ENCODE peak calls at places on chromosomes 12 and 14, in four cellular contexts. Z, M, O and A are unnamed samples. For H3K36me3, the result is how much of the 10 kb centered on the place peaks cover.

GRCh38 chr12:123164710-123165261 is 13.9 kb upstream of the PITPNM2 start:
- DNase-seq in M (no peak), O (no peak), Z (no peak), A (no peak)

GRCh38 chr12:13178568-13179158 is 17.9 kb upstream of the EMP1 start:
- DNase-seq in O (no peak), M (no peak), Z (no peak), A (no peak)

GRCh38 chr14:105842105-105842504 is 315.7 kb downstream of the TMEM121 start:
- DNase-seq in Z (no peak), O (no peak), M (no peak), A (no peak)

GRCh38 chr14:105665247-105665950 is 139.0 kb downstream of the TMEM121 start:
- DNase-seq in M (no peak), Z (no peak), O (no peak), A (no peak)

GRCh38 chr14:29668201-29668600 is 259.4 kb downstream of the PRKD1 start:
- DNase-seq in M (peak), O (no peak), Z (no peak), A (no peak)

GRCh38 chr12:53289891-53290290 is 5.5 kb upstream of the PFDN5 start:
- DNase-seq in M (peak), Z (no peak), O (no peak), A (peak)

GRCh38 chr12:22321620-22322019 is 12.9 kb downstream of the ST8SIA1 start:
- DNase-seq in M (peak), Z (no peak), O (no peak), A (peak)

GRCh38 chr12:70989232-70989631 is 68.7 kb upstream of the PTPRR start:
- DNase-seq in M (no peak), Z (no peak), O (no peak), A (no peak)

GRCh38 chr12:118013283-118013682 is 3.2 kb upstream of the RFC5 start:
- DNase-seq in O (no peak), M (no peak), Z (no peak), A (no peak)

GRCh38 chr14:66295386-66295785 is 190.8 kb upstream of the CCDC196 start:
- DNase-seq in Z (no peak), M (no peak), O (no peak), A (no peak)

GRCh38 chr12:90978117-90978770 is 23.3 kb upstream of the CCER1 start:
- DNase-seq in O (peak), Z (peak), M (peak), A (peak)

GRCh38 chr12:123929869-123930583 is 42.6 kb downstream of the CCDC92 start:
- DNase-seq in O (no peak), Z (no peak), M (no peak), A (no peak)

GRCh38 chr14:73231874-73232851 is 5.1 kb upstream of the PAPLN start:
- DNase-seq in M (no peak), O (peak), Z (peak), A (peak)

GRCh38 chr14:77482422-77482821 is 16.2 kb downstream of the ISM2 start:
- DNase-seq in Z (no peak), O (no peak), M (no peak), A (no peak)

GRCh38 chr12:114668905-114669304 is 15.1 kb downstream of the TBX3 start:
- DNase-seq in Z (peak), M (no peak), O (peak), A (peak)

GRCh38 chr14:94680498-94681288 is 68.5 kb downstream of the SERPINA3 start:
- DNase-seq in M (no peak), O (no peak), Z (no peak), A (no peak)

GRCh38 chr14:104894331-104895206 is 29.5 kb downstream of the CEP170B start:
- DNase-seq in M (no peak), O (peak), Z (peak), A (no peak)

GRCh38 chr14:32495435-32495734 is 166.3 kb downstream of the AKAP6 start:
- DNase-seq in Z (no peak), M (no peak), O (no peak), A (no peak)

GRCh38 chr12:105910030-105910429 is 228.7 kb downstream of the NUAK1 start:
- DNase-seq in O (no peak), Z (no peak), M (peak), A (no peak)

GRCh38 chr14:30874120-30874998 is at the start of gene COCH:
- DNase-seq in M (peak), O (peak), Z (peak), A (peak)

GRCh38 chr12:43069768-43070221 is 480.2 kb upstream of the PRICKLE1 start:
- DNase-seq in Z (no peak), O (no peak), M (peak), A (peak)

GRCh38 chr14:23629831-23630396 is 6.2 kb upstream of the DHRS2 start:
- DNase-seq in Z (no peak), O (no peak), M (no peak), A (no peak)

GRCh38 chr14:86933460-86933859 is 1059.5 kb downstream of the GALC start:
- DNase-seq in O (no peak), Z (no peak), M (peak), A (no peak)

GRCh38 chr12:107574691-107575090 is 110.9 kb upstream of the PWP1 start:
- DNase-seq in Z (no peak), O (no peak), M (no peak), A (no peak)

GRCh38 chr14:100534528-100535286 is 52.5 kb downstream of the BEGAIN start:
- DNase-seq in M (no peak), Z (no peak), O (peak), A (no peak)

GRCh38 chr14:99234982-99235491 is 37.0 kb downstream of the BCL11B start:
- DNase-seq in M (peak), O (no peak), Z (peak), A (no peak)

GRCh38 chr12:32650508-32650907 is 28.6 kb upstream of the DNM1L start:
- DNase-seq in O (no peak), M (no peak), Z (no peak), A (no peak)

GRCh38 chr14:60485600-60486251 is at the start of gene C14orf39:
- DNase-seq in Z (peak), O (peak), M (peak), A (peak)

GRCh38 chr12:92139634-92140555 is 5.8 kb downstream of the BTG1 start:
- DNase-seq in M (peak), Z (no peak), O (no peak), A (peak)

GRCh38 chr12:67116134-67116533 is 153.0 kb upstream of the CAND1 start:
- DNase-seq in Z (no peak), M (no peak), O (no peak), A (no peak)

GRCh38 chr14:64450255-64450654 is 15.0 kb upstream of the AKAP5 start:
- DNase-seq in Z (no peak), O (no peak), M (no peak), A (no peak)

GRCh38 chr14:29749327-29749726 is 178.3 kb downstream of the PRKD1 start:
- DNase-seq in O (no peak), Z (no peak), M (peak), A (peak)

GRCh38 chr12:45273717-45274271 is 57.9 kb downstream of the ANO6 start:
- DNase-seq in Z (peak), O (no peak), M (peak), A (peak)

GRCh38 chr14:100146548-100147091 is 12.8 kb downstream of the DEGS2 start:
- DNase-seq in Z (no peak), O (no peak), M (no peak), A (no peak)

GRCh38 chr14:66395300-66395699 is 90.9 kb upstream of the CCDC196 start:
- DNase-seq in O (no peak), Z (no peak), M (no peak), A (no peak)

GRCh38 chr12:97308576-97309198 is 153.9 kb upstream of the RMST start:
- DNase-seq in M (peak), O (no peak), Z (peak), A (peak)

GRCh38 chr14:106738075-106738474 is 1211.7 kb downstream of the TMEM121 start:
- DNase-seq in Z (no peak), O (no peak), M (no peak), A (no peak)

GRCh38 chr12:319116-319515 is 56.5 kb upstream of the SLC6A13 start:
- DNase-seq in Z (no peak), M (peak), O (no peak), A (no peak)
- H3K36me3 ChIP-seq in Z (under half), M (under half), O (half or more), A (half or more)

DNA sequence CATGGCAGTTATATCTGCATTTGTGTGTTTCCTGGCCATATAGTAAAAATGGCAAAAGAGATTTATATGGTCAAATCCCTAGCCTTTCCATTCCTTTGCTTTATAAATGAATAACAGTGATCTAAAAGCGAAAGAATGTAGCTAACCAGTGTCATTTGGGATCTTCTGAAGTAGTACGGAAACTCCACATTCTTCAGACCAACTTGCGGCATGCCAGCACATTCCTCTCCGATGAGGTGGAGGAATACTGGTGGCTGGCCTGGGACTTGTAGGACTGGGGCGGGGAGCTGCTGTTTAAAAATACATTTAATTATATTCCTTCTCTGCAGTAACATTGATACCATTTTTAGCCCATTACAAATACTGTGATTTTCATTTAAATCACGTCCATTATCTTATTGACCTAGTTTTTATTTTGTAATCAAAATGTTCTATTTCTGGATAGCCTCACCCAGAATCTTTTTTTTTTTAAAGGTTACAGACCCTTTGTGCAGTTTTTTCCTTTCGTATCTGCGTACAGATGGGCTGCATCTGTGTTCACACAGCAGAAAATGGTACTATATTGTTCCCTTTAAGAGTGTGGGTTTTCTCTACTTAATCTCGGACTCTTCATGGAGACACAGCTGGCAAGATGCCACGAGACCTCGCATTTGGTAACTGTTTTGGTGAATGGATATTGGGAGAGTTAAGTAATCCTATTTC is 85.4 kb downstream of the SAMD4A start:
- DNase-seq in M (peak), Z (peak), O (no peak), A (peak)
- H3K4me2 ChIP-seq in M (peak), Z (peak), O (peak), A (peak)

DNA sequence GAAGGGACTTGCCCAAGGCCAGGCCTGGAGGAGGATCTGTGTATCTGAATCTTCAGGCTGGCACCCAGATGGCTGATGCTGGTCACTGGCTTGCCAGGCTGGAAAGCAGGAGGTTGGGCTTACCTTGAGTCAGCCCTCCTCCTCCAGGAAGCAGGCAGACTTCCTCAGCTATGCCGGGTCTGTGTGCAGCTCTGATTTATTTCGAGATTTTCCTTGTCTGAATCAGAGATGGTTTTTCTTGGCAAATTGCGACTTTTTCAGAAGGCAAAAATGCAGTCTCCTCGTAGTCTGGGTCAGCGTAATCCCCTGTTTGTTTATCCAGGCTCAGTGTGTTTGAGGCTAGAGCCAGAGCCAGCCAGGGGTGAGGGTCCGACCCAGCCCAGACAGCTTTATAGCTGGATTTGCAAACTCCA is 48.9 kb downstream of the SMOC1 start:
- DNase-seq in O (no peak), Z (peak), M (peak), A (peak)
- H3K36me3 ChIP-seq in O (under half), Z (under half), M (under half), A (under half)

DNA sequence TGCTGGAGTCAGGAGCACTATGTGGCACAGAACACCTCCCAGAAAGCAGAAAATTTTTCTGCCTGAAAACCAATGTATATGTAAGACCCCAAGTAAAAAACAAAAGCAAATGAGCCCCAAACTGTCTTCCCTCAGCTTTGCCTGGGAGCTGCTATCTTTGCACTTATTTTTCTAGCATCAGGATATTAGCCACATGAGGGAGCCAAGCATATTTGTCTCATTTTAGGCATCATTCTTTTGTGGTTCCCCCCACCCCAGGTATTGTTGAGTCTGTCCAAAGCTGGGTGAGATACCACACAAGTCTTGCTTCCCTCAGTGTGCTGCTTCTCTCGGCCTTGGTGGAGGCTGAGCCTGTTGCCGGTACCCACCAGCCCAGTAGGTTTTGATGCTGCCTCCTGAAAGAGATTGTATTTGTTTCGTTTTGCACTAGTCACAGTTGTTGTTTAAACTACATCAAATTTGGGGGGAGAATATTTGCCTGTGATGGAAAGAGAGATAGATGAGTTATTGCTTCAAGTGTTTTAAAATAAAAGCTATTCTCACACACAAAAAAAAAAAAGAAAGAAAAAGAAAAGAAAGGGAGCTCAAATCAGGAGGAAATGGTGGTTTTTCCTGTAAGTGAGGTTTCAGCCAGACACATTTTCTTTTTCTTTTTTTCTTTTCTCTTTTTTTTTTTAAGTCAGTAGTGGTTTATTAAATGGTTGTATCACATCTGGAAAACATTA is 58.3 kb downstream of the SLC4A8 start:
- DNase-seq in O (no peak), Z (no peak), M (peak), A (no peak)
- H3K4me2 ChIP-seq in O (peak), Z (no peak), M (peak), A (no peak)

DNA sequence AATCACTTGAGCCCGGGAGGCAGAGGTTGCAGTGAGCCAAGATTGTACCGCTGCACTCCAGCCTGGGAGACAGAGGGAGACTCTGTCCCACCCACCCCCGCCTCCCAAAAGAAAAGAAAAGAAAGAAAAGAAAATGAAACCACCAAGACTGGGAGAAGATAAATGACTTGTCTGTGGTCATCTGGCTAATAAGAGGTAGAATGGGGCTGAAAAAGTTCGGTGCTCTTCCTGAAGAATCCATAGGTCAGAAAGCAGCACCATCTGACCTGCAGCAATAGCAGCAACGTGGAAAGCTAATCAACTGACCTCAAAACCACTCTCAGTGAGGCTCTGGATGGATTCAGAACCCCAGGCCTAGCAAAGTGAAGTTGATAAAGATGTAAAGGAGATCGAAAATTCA is 25.2 kb downstream of the SSH1 start:
- DNase-seq in O (no peak), Z (no peak), M (peak), A (no peak)
- H3K36me3 ChIP-seq in O (half or more), Z (under half), M (under half), A (under half)